ENCODE peak calls at places on chromosome 21, in seven cellular contexts. U is psoas muscle; P is A549; Q is NCI-H345; G is nucleus accumbens; Y is iPS-NIHi11; S is activated T-helper 9 cell treated with anti-CD3 and anti-CD28 coated beads, Interleukin-2, amount 50 U/mL, for 16 hours. H is an unnamed sample.

GRCh38 chr21:28731700-28732321 is 260.9 kb downstream of the LTN1 start:
- DNase-seq in Y (no peak), S (no peak), Q (no peak), G (no peak), P (no peak), U (no peak), H (no peak)

GRCh38 chr21:26405735-26406361 is 167.2 kb downstream of the CYYR1 start:
- DNase-seq in Q (peak), U (no peak), G (no peak), Y (peak), P (peak), S (no peak), H (peak)

GRCh38 chr21:34885636-34886553 is 163.2 kb downstream of the RUNX1 start:
- DNase-seq in U (peak), Y (no peak), G (no peak), Q (no peak), P (no peak), S (no peak), H (no peak)

GRCh38 chr21:45302082-45303061 is 14.7 kb upstream of the POFUT2 start:
- DNase-seq in P (no peak), Y (no peak), Q (no peak), G (no peak), S (peak), U (peak), H (no peak)

GRCh38 chr21:25911730-25912401 is 177.1 kb downstream of the GABPA start:
- DNase-seq in P (no peak), Y (no peak), Q (no peak), S (no peak), U (no peak), G (peak), H (no peak)

GRCh38 chr21:31623664-31624063 is 35.8 kb upstream of the SOD1 start:
- DNase-seq in G (no peak), S (no peak), Y (peak), Q (no peak), P (no peak), U (no peak), H (no peak)

GRCh38 chr21:41715649-41716321 is 51.1 kb downstream of the RIPK4 start:
- DNase-seq in P (peak), S (no peak), Y (no peak), G (no peak), Q (no peak), U (no peak), H (peak)

GRCh38 chr21:14361958-14362357 is 21.0 kb downstream of the HSPA13 start:
- DNase-seq in P (no peak), Y (no peak), U (no peak), Q (no peak), G (no peak), S (no peak), H (no peak)

GRCh38 chr21:27190601-27191000 is 223.7 kb upstream of the ADAMTS5 start:
- DNase-seq in Q (no peak), U (no peak), Y (peak), S (no peak), P (no peak), G (no peak), H (no peak)